ENCODE peak calls at places on chromosomes 3 and 15, in four cellular contexts. F, J, X and R are unnamed samples.

GRCh38 chr3:14425574-14426304 is 23.3 kb downstream of the SLC6A6 start:
- DNase-seq in X (no peak), J (no peak), F (no peak), R (no peak)

GRCh38 chr15:67717776-67718175 is 107.5 kb upstream of the SKOR1 start:
- DNase-seq in F (no peak), X (peak), J (no peak), R (no peak)

GRCh38 chr15:65292938-65293518 is 2.8 kb upstream of the RNU5A-1 start:
- DNase-seq in X (no peak), J (no peak), F (no peak), R (no peak)

GRCh38 chr3:61685755-61686154 is 124.4 kb downstream of the PTPRG start:
- DNase-seq in X (no peak), F (peak), J (no peak), R (no peak)

GRCh38 chr15:65901336-65901735 is 32.0 kb downstream of the RAB11A start:
- DNase-seq in X (no peak), F (no peak), J (no peak), R (no peak)

GRCh38 chr3:30308131-30308530 is 298.3 kb upstream of the TGFBR2 start:
- DNase-seq in X (no peak), F (no peak), J (no peak), R (no peak)

GRCh38 chr3:188212308-188212969 is 58.5 kb downstream of the LPP start:
- DNase-seq in F (no peak), X (no peak), J (no peak), R (no peak)

GRCh38 chr15:88878720-88879184 is 16.6 kb downstream of the HAPLN3 start:
- DNase-seq in X (peak), J (no peak), F (no peak), R (peak)

GRCh38 chr15:94131875-94132274 is 99.5 kb upstream of the MCTP2 start:
- DNase-seq in X (no peak), J (no peak), F (no peak), R (no peak)

GRCh38 chr15:101362359-101362758 is 67.3 kb upstream of the SNRPA1 start:
- DNase-seq in X (no peak), F (no peak), J (no peak), R (no peak)